ENCODE peak calls at places on chromosomes 1 and 21, in four cellular contexts. W is stimulated activated CD4-positive, alpha-beta T cell treated with anti-CD3 and anti-CD28 coated beads, Interleukin-15, amount 100 ng/mL, for 1 hour; Q is kidney glomerular epithelial cell; R is MCF 10A. K is an unnamed sample.

GRCh38 chr1:10813801-10814200 is 17.4 kb upstream of the CASZ1 start:
- DNase-seq in Q (no peak), W (no peak), R (no peak), K (no peak)

GRCh38 chr1:1034438-1034759 is 14.5 kb downstream of the AGRN start:
- DNase-seq in R (no peak), Q (no peak), W (no peak), K (no peak)

GRCh38 chr1:156677616-156678596 is 699 bp upstream of the NES start:
- DNase-seq in W (no peak), R (peak), Q (peak), K (peak)

GRCh38 chr1:3903141-3904005 is 3.3 kb upstream of the C1orf174 start:
- DNase-seq in W (no peak), Q (no peak), R (no peak), K (no peak)

GRCh38 chr1:35810096-35810860 is 2.5 kb downstream of the AGO4 start:
- DNase-seq in R (peak), W (no peak), Q (peak), K (no peak)

GRCh38 chr1:53733447-53733931 is 5.5 kb downstream of the GLIS1 start:
- DNase-seq in Q (no peak), R (no peak), W (no peak), K (no peak)

GRCh38 chr1:118716775-118717174 is 271.4 kb downstream of the TBX15 start:
- DNase-seq in R (peak), W (no peak), Q (no peak), K (no peak)

GRCh38 chr1:116476321-116476720 is 94.5 kb downstream of the CD58 start:
- DNase-seq in R (no peak), W (no peak), Q (no peak), K (no peak)

GRCh38 chr21:41364308-41364707 is 2.5 kb downstream of the MX2 start:
- DNase-seq in Q (no peak), W (no peak), R (no peak), K (no peak)

GRCh38 chr1:53712276-53712675 is 26.7 kb downstream of the GLIS1 start:
- DNase-seq in Q (no peak), R (peak), W (no peak), K (no peak)

GRCh38 chr1:7987528-7987927 is 26.0 kb downstream of the PARK7 start:
- DNase-seq in R (no peak), Q (no peak), W (no peak), K (no peak)

GRCh38 chr1:18387307-18387706 is 93.4 kb upstream of the KLHDC7A start:
- DNase-seq in Q (no peak), W (no peak), R (no peak), K (no peak)

GRCh38 chr21:28793043-28793442 is 199.6 kb downstream of the LTN1 start:
- DNase-seq in W (no peak), R (peak), Q (no peak), K (no peak)

GRCh38 chr1:67441183-67441582 is 11.0 kb upstream of the SERBP1 start:
- DNase-seq in Q (peak), W (no peak), R (peak), K (peak)

GRCh38 chr1:224534731-224535130 is 81.4 kb upstream of the CNIH3 start:
- DNase-seq in W (no peak), R (no peak), Q (no peak), K (no peak)

GRCh38 chr1:54173681-54174080 is 20.9 kb upstream of the CDCP2 start:
- DNase-seq in Q (no peak), R (no peak), W (no peak), K (no peak)

GRCh38 chr1:53524428-53525400 is 65.5 kb downstream of the DMRTB1 start:
- DNase-seq in R (no peak), W (no peak), Q (no peak), K (no peak)

GRCh38 chr1:155598842-155599331 is 11.1 kb upstream of the MSTO1 start:
- DNase-seq in R (no peak), Q (peak), W (no peak), K (peak)

GRCh38 chr21:44442266-44443125 is 12.8 kb upstream of the LRRC3 start:
- DNase-seq in R (no peak), W (no peak), Q (no peak), K (no peak)

K was measured in tibial nerve.